ENCODE peak calls at places on chromosomes 13 and 19, in five cellular contexts. I, O, J, P and A are unnamed samples.

GRCh38 chr19:39032164-39032918 is at the start of gene FBXO27:
- DNase-seq in I (peak), O (no peak), J (peak), P (peak), A (no peak)

GRCh38 chr13:39452412-39452811 is 150.6 kb downstream of the LHFPL6 start:
- DNase-seq in I (no peak), O (no peak), J (no peak), P (no peak), A (no peak)

GRCh38 chr19:38055040-38055439 is 148.0 kb downstream of the SIPA1L3 start:
- DNase-seq in I (no peak), O (no peak), J (no peak), P (no peak), A (no peak)

GRCh38 chr19:45063851-45064801 is 12.2 kb downstream of the ZNF296 start:
- DNase-seq in I (no peak), O (no peak), J (no peak), P (peak), A (no peak)

GRCh38 chr13:33642374-33643065 is 175.4 kb upstream of the RFC3 start:
- DNase-seq in I (no peak), O (peak), J (no peak), P (no peak), A (no peak)

GRCh38 chr19:5127710-5128109 is 158.8 kb downstream of the KDM4B start:
- DNase-seq in I (no peak), O (no peak), J (no peak), P (no peak), A (no peak)

GRCh38 chr19:4534836-4535658 is at the start of gene PLIN5:
- DNase-seq in I (peak), O (peak), J (peak), P (peak), A (peak)

GRCh38 chr13:48160879-48161278 is 66.0 kb upstream of the MED4 start:
- DNase-seq in I (peak), O (no peak), J (no peak), P (no peak), A (no peak)

GRCh38 chr13:77579971-77580370 is 44.5 kb downstream of the SCEL start:
- DNase-seq in I (no peak), O (no peak), J (no peak), P (no peak), A (no peak)

GRCh38 chr13:32409561-32410440 is 18.1 kb downstream of the N4BP2L1 start:
- DNase-seq in I (no peak), O (no peak), J (no peak), P (no peak), A (no peak)

GRCh38 chr19:50780753-50781480 is 9.3 kb upstream of the ACP4 start:
- DNase-seq in I (no peak), O (no peak), J (no peak), P (no peak), A (no peak)

GRCh38 chr13:114230117-114230516 is 4.6 kb upstream of the CDC16 start:
- DNase-seq in I (peak), O (no peak), J (no peak), P (no peak), A (no peak)

GRCh38 chr19:37304190-37304883 is 66.6 kb upstream of the ZNF527 start:
- DNase-seq in I (peak), O (no peak), J (no peak), P (peak), A (no peak)

GRCh38 chr19:18999896-19000620 is 33.3 kb downstream of the SUGP2 start:
- DNase-seq in I (no peak), O (no peak), J (no peak), P (peak), A (no peak)

GRCh38 chr19:44212865-44213346 is 574 bp downstream of the ZNF227 start:
- DNase-seq in I (peak), O (peak), J (no peak), P (peak), A (no peak)

GRCh38 chr13:46392967-46393366 is 5.9 kb upstream of the RUBCNL start:
- DNase-seq in I (no peak), O (no peak), J (no peak), P (no peak), A (no peak)

GRCh38 chr19:58558066-58558622 is at the start of gene UBE2M:
- DNase-seq in I (peak), O (no peak), J (no peak), P (no peak), A (no peak)

GRCh38 chr19:39810424-39810823 is 23.5 kb downstream of the DYRK1B start:
- DNase-seq in I (no peak), O (no peak), J (no peak), P (no peak), A (no peak)

GRCh38 chr13:44068737-44069136 is 189.0 kb downstream of the LACC1 start:
- DNase-seq in I (no peak), O (no peak), J (peak), P (no peak), A (no peak)

GRCh38 chr13:99179460-99179859 is 21.2 kb upstream of the UBAC2 start:
- DNase-seq in I (no peak), O (no peak), J (no peak), P (no peak), A (no peak)

GRCh38 chr13:99174533-99175100 is 26.0 kb upstream of the UBAC2 start:
- DNase-seq in I (no peak), O (no peak), J (no peak), P (no peak), A (no peak)

GRCh38 chr13:99173606-99174005 is 27.0 kb upstream of the UBAC2 start:
- DNase-seq in I (no peak), O (no peak), J (no peak), P (no peak), A (no peak)

GRCh38 chr13:99178636-99179035 is 22.0 kb upstream of the UBAC2 start:
- DNase-seq in I (no peak), O (no peak), J (no peak), P (no peak), A (no peak)

GRCh38 chr13:99176309-99177276 is 24.1 kb upstream of the UBAC2 start:
- DNase-seq in I (peak), O (peak), J (peak), P (peak), A (no peak)
- TF ChIP-seq ZBTB33 in I (no peak), O (no peak), J (no peak), P (no peak), A (no peak)

DNA sequence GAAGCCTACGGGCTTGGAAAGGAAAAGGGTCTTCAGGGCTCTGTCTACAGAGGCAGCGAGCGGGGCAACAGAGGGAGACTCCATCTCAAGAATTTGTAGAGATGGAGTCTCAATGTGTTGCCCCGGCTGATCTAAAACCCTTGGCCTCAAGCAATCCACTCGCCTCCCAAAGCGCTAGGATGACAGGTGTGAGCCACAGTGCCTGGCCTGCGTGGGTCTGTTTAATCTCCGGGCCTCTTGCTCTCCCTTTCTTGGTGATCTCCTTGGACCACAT is 8.1 kb downstream of the RPS9 start:
- DNase-seq in I (peak), O (no peak), J (no peak), P (no peak), A (no peak)
- TF ChIP-seq MAX in I (no peak), O (no peak), J (no peak), P (no peak), A (no peak)

GRCh38 chr13:91145806-91146205 is 201.7 kb upstream of the MIR17HG start:
- DNase-seq in I (no peak), O (no peak), J (no peak), P (no peak), A (no peak)

GRCh38 chr13:91139232-91139631 is 208.3 kb upstream of the MIR17HG start:
- DNase-seq in I (no peak), O (no peak), J (no peak), P (no peak), A (no peak)

GRCh38 chr13:91141619-91142061 is 205.8 kb upstream of the MIR17HG start:
- DNase-seq in I (no peak), O (no peak), J (no peak), P (no peak), A (no peak)

GRCh38 chr13:91144054-91144453 is 203.4 kb upstream of the MIR17HG start:
- DNase-seq in I (no peak), O (no peak), J (no peak), P (peak), A (no peak)

DNA sequence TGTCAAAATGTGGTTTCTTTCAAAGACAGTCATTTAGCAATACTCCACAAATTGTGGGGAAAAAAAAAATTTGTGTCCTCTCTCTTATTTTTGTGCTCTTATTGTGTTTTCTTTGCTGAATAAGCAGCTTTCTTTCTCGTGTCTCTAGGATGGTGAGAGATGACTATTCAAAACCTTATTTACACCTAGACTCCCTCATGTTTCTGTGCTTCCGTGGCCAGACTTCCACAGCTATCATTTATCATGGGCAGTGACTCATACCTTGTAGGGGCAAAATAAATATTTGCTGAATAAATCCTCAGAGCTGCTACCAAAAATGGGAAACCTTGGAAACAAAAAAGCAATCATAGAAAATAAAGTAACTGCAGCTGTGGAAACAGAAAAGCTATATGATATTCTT is 204.9 kb upstream of the MIR17HG start:
- DNase-seq in I (no peak), O (no peak), J (no peak), P (no peak), A (no peak)
- TF ChIP-seq ZBTB33 in I (no peak), O (no peak), J (no peak), P (no peak), A (no peak)

GRCh38 chr13:28953714-28954113 is 133.6 kb downstream of the MTUS2 start:
- DNase-seq in I (no peak), O (no peak), J (no peak), P (no peak), A (no peak)

GRCh38 chr13:28955264-28955966 is 135.3 kb downstream of the MTUS2 start:
- DNase-seq in I (no peak), O (no peak), J (no peak), P (no peak), A (no peak)

GRCh38 chr13:28954810-28955209 is 134.7 kb downstream of the MTUS2 start:
- DNase-seq in I (no peak), O (no peak), J (no peak), P (no peak), A (no peak)

DNA sequence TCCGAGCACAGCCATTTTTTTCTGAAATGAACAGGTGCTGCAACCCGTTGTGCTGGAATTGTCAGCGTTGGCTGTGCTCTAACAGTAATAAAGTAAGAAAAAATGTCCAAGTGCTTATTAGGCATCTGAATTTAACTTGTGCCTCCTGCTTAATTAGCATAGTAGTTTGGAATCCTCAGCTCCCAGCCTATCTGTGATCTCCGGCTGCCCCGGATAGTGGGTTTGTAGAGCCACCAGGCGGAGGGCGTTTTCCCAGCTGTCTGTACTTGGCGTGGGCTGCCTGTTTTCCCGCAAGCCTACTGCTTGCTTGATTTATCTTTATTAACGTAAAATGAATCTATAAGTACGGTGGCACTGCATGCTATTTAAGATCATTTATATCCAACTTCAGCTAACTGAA is 137.9 kb downstream of the MTUS2 start:
- DNase-seq in I (no peak), O (no peak), J (no peak), P (no peak), A (no peak)
- TF ChIP-seq MAX in I (no peak), O (no peak), J (no peak), P (no peak), A (no peak)

DNA sequence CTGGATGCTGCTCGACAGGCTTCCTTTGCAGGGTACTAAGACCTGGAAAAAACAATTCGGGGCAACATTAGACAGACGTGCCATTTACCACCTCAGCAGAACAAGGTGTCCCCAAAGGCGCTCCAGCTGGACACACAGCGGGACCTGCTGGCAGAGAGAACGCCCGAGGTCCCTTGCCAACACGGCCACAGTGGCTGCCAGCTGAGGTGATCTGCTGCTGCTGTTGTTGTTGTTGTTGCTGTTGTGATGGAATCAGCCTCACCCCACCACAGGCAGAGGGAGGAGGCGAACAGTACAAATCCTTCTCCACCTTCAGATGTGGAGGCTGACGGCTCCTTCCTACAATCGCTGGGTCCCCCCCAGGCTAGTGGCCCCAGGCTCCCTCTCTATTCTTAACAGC is 25.2 kb downstream of the ANKRD27 start:
- DNase-seq in I (no peak), O (no peak), J (no peak), P (no peak), A (no peak)
- TF ChIP-seq ZBTB33 in I (no peak), O (no peak), J (no peak), P (no peak), A (no peak)